ENCODE peak calls at places on chromosomes 6 and 20, in five cellular contexts. One of them, this sample, is unnamed.

GRCh38 chr20:10436053-10436699 is 1.1 kb downstream of the SLX4IP start:
- DNase-seq in mesothelial cell of epicardium: no peak
- DNase-seq in brain microvascular endothelial cell: no peak
- DNase-seq in endothelial cell of umbilical vein: no peak
- DNase-seq in fibroblast of lung: no peak
- DNase-seq in this sample: no peak

GRCh38 chr20:40683894-40684268 is 5.2 kb downstream of the MAFB start:
- DNase-seq in fibroblast of lung: no peak
- DNase-seq in endothelial cell of umbilical vein: no peak
- DNase-seq in brain microvascular endothelial cell: no peak
- DNase-seq in mesothelial cell of epicardium: no peak
- DNase-seq in this sample: no peak

GRCh38 chr6:14758421-14759043 is 487.3 kb upstream of the JARID2 start:
- DNase-seq in endothelial cell of umbilical vein: no peak
- DNase-seq in brain microvascular endothelial cell: no peak
- DNase-seq in mesothelial cell of epicardium: no peak
- DNase-seq in fibroblast of lung: no peak
- DNase-seq in this sample: no peak

GRCh38 chr6:136959471-136959891 is 37.4 kb downstream of the SLC35D3 start:
- DNase-seq in brain microvascular endothelial cell: no peak
- DNase-seq in fibroblast of lung: no peak
- DNase-seq in endothelial cell of umbilical vein: no peak
- DNase-seq in mesothelial cell of epicardium: no peak
- DNase-seq in this sample: no peak

GRCh38 chr6:82040405-82041221 is 206.9 kb downstream of the IBTK start:
- DNase-seq in endothelial cell of umbilical vein: peak
- DNase-seq in mesothelial cell of epicardium: no peak
- DNase-seq in brain microvascular endothelial cell: peak
- DNase-seq in fibroblast of lung: peak
- DNase-seq in this sample: peak

GRCh38 chr6:166957087-166957804 is 896 bp upstream of the RNASET2 start:
- DNase-seq in mesothelial cell of epicardium: no peak
- DNase-seq in brain microvascular endothelial cell: no peak
- DNase-seq in endothelial cell of umbilical vein: no peak
- DNase-seq in fibroblast of lung: no peak
- DNase-seq in this sample: no peak

GRCh38 chr6:15615837-15616236 is 47.0 kb downstream of the DTNBP1 start:
- DNase-seq in endothelial cell of umbilical vein: no peak
- DNase-seq in mesothelial cell of epicardium: no peak
- DNase-seq in fibroblast of lung: no peak
- DNase-seq in brain microvascular endothelial cell: no peak
- DNase-seq in this sample: no peak

GRCh38 chr6:131255911-131256310 is 120.6 kb downstream of the AKAP7 start:
- DNase-seq in mesothelial cell of epicardium: no peak
- DNase-seq in fibroblast of lung: peak
- DNase-seq in endothelial cell of umbilical vein: no peak
- DNase-seq in brain microvascular endothelial cell: peak
- DNase-seq in this sample: no peak

GRCh38 chr6:21596379-21597242 is 3.1 kb downstream of the SOX4 start:
- DNase-seq in endothelial cell of umbilical vein: peak
- DNase-seq in brain microvascular endothelial cell: peak
- DNase-seq in fibroblast of lung: peak
- DNase-seq in mesothelial cell of epicardium: peak
- DNase-seq in this sample: no peak

GRCh38 chr6:116405147-116405546 is 34.4 kb downstream of the DSE start:
- DNase-seq in mesothelial cell of epicardium: no peak
- DNase-seq in endothelial cell of umbilical vein: no peak
- DNase-seq in fibroblast of lung: peak
- DNase-seq in brain microvascular endothelial cell: no peak
- DNase-seq in this sample: peak

GRCh38 chr6:154956771-154957522 is 38.2 kb upstream of the TIAM2 start:
- DNase-seq in brain microvascular endothelial cell: no peak
- DNase-seq in mesothelial cell of epicardium: no peak
- DNase-seq in fibroblast of lung: no peak
- DNase-seq in endothelial cell of umbilical vein: no peak
- DNase-seq in this sample: no peak
- TF ChIP-seq CTCF in brain microvascular endothelial cell: no peak
- TF ChIP-seq CTCF in mesothelial cell of epicardium: no peak
- TF ChIP-seq CTCF in fibroblast of lung: no peak
- TF ChIP-seq CTCF in endothelial cell of umbilical vein: no peak
- TF ChIP-seq CTCF in this sample: no peak

GRCh38 chr6:47631248-47632196 is 66.9 kb upstream of the ADGRF4 start:
- DNase-seq in brain microvascular endothelial cell: peak
- DNase-seq in fibroblast of lung: peak
- DNase-seq in mesothelial cell of epicardium: no peak
- DNase-seq in endothelial cell of umbilical vein: peak
- DNase-seq in this sample: no peak
- TF ChIP-seq CTCF in brain microvascular endothelial cell: peak
- TF ChIP-seq CTCF in fibroblast of lung: peak
- TF ChIP-seq CTCF in mesothelial cell of epicardium: peak
- TF ChIP-seq CTCF in endothelial cell of umbilical vein: peak
- TF ChIP-seq CTCF in this sample: peak

GRCh38 chr6:142537612-142538478 is 236.0 kb downstream of the ADGRG6 start:
- DNase-seq in mesothelial cell of epicardium: no peak
- DNase-seq in fibroblast of lung: peak
- DNase-seq in endothelial cell of umbilical vein: peak
- DNase-seq in brain microvascular endothelial cell: peak
- DNase-seq in this sample: no peak
- TF ChIP-seq CTCF in mesothelial cell of epicardium: peak
- TF ChIP-seq CTCF in fibroblast of lung: peak
- TF ChIP-seq CTCF in endothelial cell of umbilical vein: peak
- TF ChIP-seq CTCF in brain microvascular endothelial cell: peak
- TF ChIP-seq CTCF in this sample: peak

GRCh38 chr6:140048202-140048790 is 673.8 kb upstream of the CITED2 start:
- DNase-seq in fibroblast of lung: no peak
- DNase-seq in brain microvascular endothelial cell: no peak
- DNase-seq in endothelial cell of umbilical vein: no peak
- DNase-seq in mesothelial cell of epicardium: no peak
- DNase-seq in this sample: no peak

GRCh38 chr6:140047321-140047720 is 672.9 kb upstream of the CITED2 start:
- DNase-seq in mesothelial cell of epicardium: no peak
- DNase-seq in fibroblast of lung: no peak
- DNase-seq in brain microvascular endothelial cell: no peak
- DNase-seq in endothelial cell of umbilical vein: no peak
- DNase-seq in this sample: no peak

GRCh38 chr6:140050232-140050995 is 676.0 kb upstream of the CITED2 start:
- DNase-seq in brain microvascular endothelial cell: peak
- DNase-seq in mesothelial cell of epicardium: no peak
- DNase-seq in fibroblast of lung: peak
- DNase-seq in endothelial cell of umbilical vein: no peak
- DNase-seq in this sample: no peak

GRCh38 chr6:140051521-140052455 is 677.3 kb upstream of the CITED2 start:
- DNase-seq in endothelial cell of umbilical vein: peak
- DNase-seq in brain microvascular endothelial cell: peak
- DNase-seq in mesothelial cell of epicardium: no peak
- DNase-seq in fibroblast of lung: peak
- DNase-seq in this sample: no peak

GRCh38 chr6:140052757-140053729 is 678.6 kb upstream of the CITED2 start:
- DNase-seq in mesothelial cell of epicardium: no peak
- DNase-seq in fibroblast of lung: peak
- DNase-seq in brain microvascular endothelial cell: peak
- DNase-seq in endothelial cell of umbilical vein: peak
- DNase-seq in this sample: no peak
- TF ChIP-seq CTCF in mesothelial cell of epicardium: peak
- TF ChIP-seq CTCF in fibroblast of lung: peak
- TF ChIP-seq CTCF in brain microvascular endothelial cell: peak
- TF ChIP-seq CTCF in endothelial cell of umbilical vein: peak
- TF ChIP-seq CTCF in this sample: peak

GRCh38 chr6:25473447-25473846 is 178.6 kb upstream of the SCGN start:
- DNase-seq in brain microvascular endothelial cell: no peak
- DNase-seq in mesothelial cell of epicardium: no peak
- DNase-seq in endothelial cell of umbilical vein: no peak
- DNase-seq in fibroblast of lung: no peak
- DNase-seq in this sample: no peak

GRCh38 chr6:25481267-25481666 is 170.7 kb upstream of the SCGN start:
- DNase-seq in fibroblast of lung: no peak
- DNase-seq in mesothelial cell of epicardium: no peak
- DNase-seq in brain microvascular endothelial cell: no peak
- DNase-seq in endothelial cell of umbilical vein: no peak
- DNase-seq in this sample: no peak

GRCh38 chr6:25478973-25479372 is 173.0 kb upstream of the SCGN start:
- DNase-seq in mesothelial cell of epicardium: no peak
- DNase-seq in brain microvascular endothelial cell: no peak
- DNase-seq in endothelial cell of umbilical vein: no peak
- DNase-seq in fibroblast of lung: no peak
- DNase-seq in this sample: no peak

GRCh38 chr6:25476126-25476525 is 175.9 kb upstream of the SCGN start:
- DNase-seq in fibroblast of lung: no peak
- DNase-seq in mesothelial cell of epicardium: no peak
- DNase-seq in brain microvascular endothelial cell: peak
- DNase-seq in endothelial cell of umbilical vein: no peak
- DNase-seq in this sample: no peak

DNA sequence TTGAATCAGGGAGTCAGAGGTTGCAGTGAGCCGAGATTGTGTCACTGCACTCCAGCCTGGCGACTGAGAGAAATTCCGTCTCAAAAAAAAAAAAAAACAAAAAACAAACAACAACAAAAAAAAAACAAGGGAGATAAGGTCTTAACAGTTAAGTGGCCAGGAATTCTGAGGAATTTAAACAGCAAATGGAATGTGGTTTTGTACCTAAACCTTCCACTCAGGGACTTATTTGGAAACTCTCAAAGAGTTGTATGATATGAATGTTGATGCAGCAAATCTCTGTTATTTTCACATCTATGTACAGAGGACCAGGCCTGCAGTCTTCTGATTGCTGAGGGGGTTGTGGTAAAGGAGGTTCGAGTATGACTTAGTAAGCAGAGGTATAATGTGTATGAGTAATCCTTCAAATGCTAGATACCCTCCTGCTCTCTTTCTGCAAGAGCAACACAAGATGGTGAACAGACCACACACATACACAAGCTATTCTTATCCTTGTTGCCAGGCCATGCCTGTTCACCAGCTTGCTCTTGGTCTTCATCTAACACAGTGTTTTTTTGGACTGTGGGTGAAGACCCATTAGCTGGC is 174.9 kb upstream of the SCGN start:
- DNase-seq in brain microvascular endothelial cell: peak
- DNase-seq in endothelial cell of umbilical vein: no peak
- DNase-seq in mesothelial cell of epicardium: no peak
- DNase-seq in fibroblast of lung: peak
- DNase-seq in this sample: no peak
- TF ChIP-seq CTCF in brain microvascular endothelial cell: no peak
- TF ChIP-seq CTCF in endothelial cell of umbilical vein: no peak
- TF ChIP-seq CTCF in mesothelial cell of epicardium: no peak
- TF ChIP-seq CTCF in fibroblast of lung: no peak
- TF ChIP-seq CTCF in this sample: no peak

This sample was measured in AG09319.